ENCODE peak calls at places on chromosome 22, in four cellular contexts. One of them, this sample, is unnamed.

GRCh38 chr22:50469377-50470305 is 5.2 kb downstream of the SBF1 start:
- DNase-seq in bronchial epithelial cell: peak; percentile 78
- DNase-seq in esophagus squamous epithelium: peak; percentile 81
- DNase-seq in stomach: peak; percentile 83
- DNase-seq in this sample: no peak

GRCh38 chr22:32994046-32994827 is 63.9 kb downstream of the SYN3 start:
- DNase-seq in esophagus squamous epithelium: no peak
- DNase-seq in stomach: no peak
- DNase-seq in bronchial epithelial cell: no peak
- DNase-seq in this sample: no peak

GRCh38 chr22:48334971-48335370 is 1492.7 kb downstream of the BRD1 start:
- DNase-seq in stomach: no peak
- DNase-seq in bronchial epithelial cell: no peak
- DNase-seq in esophagus squamous epithelium: no peak
- DNase-seq in this sample: no peak

GRCh38 chr22:27843441-27843840 is 41.9 kb upstream of the MN1 start:
- DNase-seq in stomach: no peak
- DNase-seq in esophagus squamous epithelium: no peak
- DNase-seq in bronchial epithelial cell: no peak
- DNase-seq in this sample: no peak

GRCh38 chr22:47174096-47174495 is 411.6 kb downstream of the TBC1D22A start:
- DNase-seq in esophagus squamous epithelium: no peak
- DNase-seq in bronchial epithelial cell: no peak
- DNase-seq in stomach: no peak
- DNase-seq in this sample: no peak

GRCh38 chr22:44892243-44892642 is 117.6 kb downstream of the PHF21B start:
- DNase-seq in esophagus squamous epithelium: no peak
- DNase-seq in bronchial epithelial cell: no peak
- DNase-seq in stomach: no peak
- DNase-seq in this sample: no peak

GRCh38 chr22:32623943-32624342 is 149.3 kb downstream of the FBXO7 start:
- DNase-seq in esophagus squamous epithelium: no peak
- DNase-seq in stomach: peak; percentile 41
- DNase-seq in bronchial epithelial cell: no peak
- DNase-seq in this sample: peak; percentile 80

GRCh38 chr22:44538518-44539315 is 40.7 kb upstream of the RTL6 start:
- DNase-seq in stomach: no peak
- DNase-seq in bronchial epithelial cell: no peak
- DNase-seq in esophagus squamous epithelium: no peak
- DNase-seq in this sample: no peak

GRCh38 chr22:45263790-45264269 is 20.9 kb upstream of the UPK3A start:
- DNase-seq in esophagus squamous epithelium: no peak
- DNase-seq in bronchial epithelial cell: peak; percentile 80
- DNase-seq in stomach: peak; percentile 78
- DNase-seq in this sample: no peak

GRCh38 chr22:45805413-45805812 is 133.8 kb downstream of the ATXN10 start:
- DNase-seq in stomach: no peak
- DNase-seq in bronchial epithelial cell: peak; percentile 57
- DNase-seq in esophagus squamous epithelium: no peak
- DNase-seq in this sample: no peak

GRCh38 chr22:46750861-46751260 is 11.6 kb upstream of the TBC1D22A start:
- DNase-seq in stomach: peak; percentile 62
- DNase-seq in bronchial epithelial cell: no peak
- DNase-seq in esophagus squamous epithelium: no peak
- DNase-seq in this sample: no peak

GRCh38 chr22:46061431-46062231 is 84.7 kb upstream of the WNT7B start:
- DNase-seq in stomach: peak; percentile 44
- DNase-seq in esophagus squamous epithelium: no peak
- DNase-seq in bronchial epithelial cell: no peak
- DNase-seq in this sample: no peak

GRCh38 chr22:18970948-18971315 is 34.8 kb upstream of the PRODH start:
- DNase-seq in bronchial epithelial cell: no peak
- DNase-seq in stomach: no peak
- DNase-seq in esophagus squamous epithelium: no peak
- DNase-seq in this sample: no peak

GRCh38 chr22:39525658-39525975 is 5.3 kb downstream of the ATF4 start:
- DNase-seq in stomach: no peak
- DNase-seq in bronchial epithelial cell: no peak
- DNase-seq in esophagus squamous epithelium: no peak
- DNase-seq in this sample: no peak

GRCh38 chr22:39524753-39525657 is 4.6 kb downstream of the ATF4 start:
- DNase-seq in esophagus squamous epithelium: no peak
- DNase-seq in bronchial epithelial cell: no peak
- DNase-seq in stomach: no peak
- DNase-seq in this sample: no peak

GRCh38 chr22:39526736-39527171 is 5.8 kb downstream of the RPS19BP1 start:
- DNase-seq in stomach: no peak
- DNase-seq in bronchial epithelial cell: no peak
- DNase-seq in esophagus squamous epithelium: no peak
- DNase-seq in this sample: no peak

GRCh38 chr22:39522567-39523300 is 2.4 kb downstream of the ATF4 start:
- DNase-seq in esophagus squamous epithelium: no peak
- DNase-seq in stomach: peak; percentile 56
- DNase-seq in bronchial epithelial cell: peak; percentile 59
- DNase-seq in this sample: no peak

DNA sequence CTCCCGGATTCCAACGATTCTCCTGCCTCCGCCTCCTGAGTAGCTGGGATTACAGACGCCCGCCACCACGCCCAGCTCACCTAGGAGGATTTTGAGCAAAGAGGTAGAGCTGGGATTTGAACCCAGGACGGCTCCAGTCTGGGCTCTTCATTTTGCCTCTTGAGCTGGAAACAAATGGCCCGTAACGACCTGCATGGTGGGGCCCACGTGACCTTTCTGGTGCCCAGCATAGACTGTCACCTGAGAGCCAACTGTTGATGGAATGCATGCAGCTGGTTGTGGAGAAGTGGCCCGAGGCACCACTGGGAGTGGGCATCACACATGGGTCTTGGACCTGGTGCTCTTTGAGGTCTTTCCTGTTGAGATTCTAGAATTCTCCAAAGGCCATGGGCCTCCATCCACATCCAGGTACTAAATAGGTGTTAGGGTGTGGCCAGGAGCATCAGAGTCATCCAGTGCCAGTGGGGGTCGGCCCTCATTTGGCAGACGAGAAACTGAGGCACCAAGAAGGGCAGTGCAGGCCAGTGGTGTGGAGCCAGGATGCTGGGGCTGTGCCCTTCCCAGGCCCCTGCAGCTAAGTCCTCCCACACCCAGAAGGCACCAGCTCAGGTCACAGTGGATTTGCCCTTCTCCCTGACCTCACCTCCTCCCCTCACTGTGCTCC is 3.9 kb downstream of the ATF4 start:
- DNase-seq in bronchial epithelial cell: no peak
- DNase-seq in stomach: no peak
- DNase-seq in esophagus squamous epithelium: no peak
- DNase-seq in this sample: no peak
- TF ChIP-seq CTCF in bronchial epithelial cell: no peak
- TF ChIP-seq CTCF in stomach: no peak
- TF ChIP-seq CTCF in esophagus squamous epithelium: no peak
- TF ChIP-seq CTCF in this sample: no peak

GRCh38 chr22:26334232-26334631 is 94.8 kb upstream of the ASPHD2 start:
- DNase-seq in stomach: no peak
- DNase-seq in esophagus squamous epithelium: no peak
- DNase-seq in bronchial epithelial cell: no peak
- DNase-seq in this sample: no peak

GRCh38 chr22:26330971-26331625 is 98.0 kb upstream of the ASPHD2 start:
- DNase-seq in stomach: peak; percentile 44
- DNase-seq in esophagus squamous epithelium: no peak
- DNase-seq in bronchial epithelial cell: peak; percentile 59
- DNase-seq in this sample: no peak

GRCh38 chr22:26328221-26328620 is 100.8 kb upstream of the ASPHD2 start:
- DNase-seq in stomach: no peak
- DNase-seq in bronchial epithelial cell: no peak
- DNase-seq in esophagus squamous epithelium: no peak
- DNase-seq in this sample: no peak

GRCh38 chr22:26336773-26337172 is 92.3 kb upstream of the ASPHD2 start:
- DNase-seq in esophagus squamous epithelium: no peak
- DNase-seq in stomach: no peak
- DNase-seq in bronchial epithelial cell: no peak
- DNase-seq in this sample: no peak

GRCh38 chr22:26333088-26333800 is 95.8 kb upstream of the ASPHD2 start:
- DNase-seq in esophagus squamous epithelium: no peak
- DNase-seq in bronchial epithelial cell: no peak
- DNase-seq in stomach: no peak
- DNase-seq in this sample: no peak
- H3K4me3 ChIP-seq in esophagus squamous epithelium: no peak overlapping the region
- H3K4me3 ChIP-seq in bronchial epithelial cell: no peak overlapping the region
- H3K4me3 ChIP-seq in stomach: no peak overlapping the region
- H3K4me3 ChIP-seq in this sample: no peak overlapping the region

GRCh38 chr22:21686634-21687393 is 21.0 kb downstream of the PPIL2 start:
- DNase-seq in bronchial epithelial cell: no peak
- DNase-seq in stomach: no peak
- DNase-seq in esophagus squamous epithelium: no peak
- DNase-seq in this sample: no peak
- H3K36me3 ChIP-seq in bronchial epithelial cell: peaks cover 33% of the 10 kb centered on the region
- H3K36me3 ChIP-seq in stomach: peaks cover 56% of the 10 kb centered on the region
- H3K36me3 ChIP-seq in esophagus squamous epithelium: peaks cover 45% of the 10 kb centered on the region
- H3K36me3 ChIP-seq in this sample: peaks cover 43% of the 10 kb centered on the region

GRCh38 chr22:25334091-25334490 is 114.7 kb downstream of the CRYBB2 start:
- DNase-seq in stomach: peak; percentile 72
- DNase-seq in esophagus squamous epithelium: no peak
- DNase-seq in bronchial epithelial cell: peak; percentile 13
- DNase-seq in this sample: no peak
- TF ChIP-seq CTCF in stomach: no peak
- TF ChIP-seq CTCF in esophagus squamous epithelium: peak; percentile 22
- TF ChIP-seq CTCF in bronchial epithelial cell: peak; percentile 60
- TF ChIP-seq CTCF in this sample: peak; percentile 35

GRCh38 chr22:39106326-39106725 is 9.3 kb downstream of the APOBEC3H start:
- DNase-seq in bronchial epithelial cell: no peak
- DNase-seq in stomach: no peak
- DNase-seq in esophagus squamous epithelium: no peak
- DNase-seq in this sample: no peak
- H3K4me3 ChIP-seq in bronchial epithelial cell: no peak overlapping the region
- H3K4me3 ChIP-seq in stomach: no peak overlapping the region
- H3K4me3 ChIP-seq in esophagus squamous epithelium: no peak overlapping the region
- H3K4me3 ChIP-seq in this sample: no peak overlapping the region

GRCh38 chr22:40263191-40263590 is 83.1 kb upstream of the ADSL start:
- DNase-seq in esophagus squamous epithelium: no peak
- DNase-seq in stomach: peak; percentile 46
- DNase-seq in bronchial epithelial cell: no peak
- DNase-seq in this sample: no peak

GRCh38 chr22:40261783-40262182 is 84.1 kb downstream of the TNRC6B start:
- DNase-seq in bronchial epithelial cell: no peak
- DNase-seq in stomach: no peak
- DNase-seq in esophagus squamous epithelium: no peak
- DNase-seq in this sample: no peak

GRCh38 chr22:40270748-40271373 is 75.4 kb upstream of the ADSL start:
- DNase-seq in bronchial epithelial cell: no peak
- DNase-seq in esophagus squamous epithelium: no peak
- DNase-seq in stomach: no peak
- DNase-seq in this sample: no peak

GRCh38 chr22:40270031-40270430 is 76.3 kb upstream of the ADSL start:
- DNase-seq in stomach: no peak
- DNase-seq in esophagus squamous epithelium: no peak
- DNase-seq in bronchial epithelial cell: no peak
- DNase-seq in this sample: no peak

GRCh38 chr22:40265783-40266182 is 80.5 kb upstream of the ADSL start:
- DNase-seq in stomach: no peak
- DNase-seq in esophagus squamous epithelium: no peak
- DNase-seq in bronchial epithelial cell: peak; percentile 7
- DNase-seq in this sample: no peak
- H3K36me3 ChIP-seq in stomach: peaks cover 14% of the 10 kb centered on the region
- H3K36me3 ChIP-seq in esophagus squamous epithelium: no peaks in the 10 kb centered on the region
- H3K36me3 ChIP-seq in bronchial epithelial cell: peaks cover 7% of the 10 kb centered on the region
- H3K36me3 ChIP-seq in this sample: peaks cover 13% of the 10 kb centered on the region

DNA sequence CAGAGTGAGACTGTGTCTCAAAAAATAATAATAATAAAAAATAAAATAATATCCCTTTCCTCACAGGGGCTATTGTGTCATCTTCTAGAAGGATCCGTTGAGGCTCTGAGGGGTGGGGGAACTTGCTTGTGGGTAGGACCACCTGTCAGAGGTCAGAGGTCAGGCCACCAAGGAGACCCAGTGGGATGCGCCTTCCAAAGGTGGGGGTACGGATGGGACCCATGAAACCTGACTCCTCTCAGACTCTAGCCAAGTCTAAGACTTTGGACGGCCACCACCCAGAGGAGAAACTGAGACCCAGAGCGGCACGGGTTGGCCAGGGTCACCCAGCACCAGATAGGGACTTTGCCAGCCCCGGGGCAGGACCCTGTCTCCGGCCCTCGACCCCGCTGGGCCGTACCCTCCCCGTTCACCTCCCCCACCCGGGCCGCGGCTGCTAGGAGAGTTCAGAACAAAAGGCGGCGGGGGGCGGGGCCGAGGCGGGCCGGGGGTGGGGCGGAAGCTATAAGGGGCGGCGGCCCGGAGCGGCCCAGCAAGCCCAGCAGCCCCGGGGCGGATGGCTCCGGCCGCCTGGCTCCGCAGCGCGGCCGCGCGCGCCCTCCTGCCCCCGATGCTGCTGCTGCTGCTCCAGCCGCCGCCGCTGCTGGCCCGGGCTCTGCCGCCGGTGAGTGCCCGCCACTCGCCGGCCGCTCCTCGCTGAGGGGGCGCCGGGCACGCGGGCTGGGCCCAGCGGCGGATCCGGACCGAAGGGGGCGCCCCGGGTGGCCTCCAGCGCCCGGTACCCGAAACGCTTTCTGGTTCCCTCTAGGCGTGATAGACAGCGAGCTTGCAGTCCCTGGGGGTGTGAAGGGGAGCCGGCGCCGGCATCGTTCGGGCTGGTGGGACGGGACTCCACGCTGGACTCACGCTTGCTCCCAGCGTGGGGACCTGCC is at the start of gene MMP11:
- DNase-seq in esophagus squamous epithelium: no peak
- DNase-seq in stomach: peak; percentile 67
- DNase-seq in bronchial epithelial cell: no peak
- DNase-seq in this sample: no peak
- TF ChIP-seq CTCF in esophagus squamous epithelium: no peak
- TF ChIP-seq CTCF in stomach: no peak
- TF ChIP-seq CTCF in bronchial epithelial cell: no peak
- TF ChIP-seq CTCF in this sample: no peak

DNA sequence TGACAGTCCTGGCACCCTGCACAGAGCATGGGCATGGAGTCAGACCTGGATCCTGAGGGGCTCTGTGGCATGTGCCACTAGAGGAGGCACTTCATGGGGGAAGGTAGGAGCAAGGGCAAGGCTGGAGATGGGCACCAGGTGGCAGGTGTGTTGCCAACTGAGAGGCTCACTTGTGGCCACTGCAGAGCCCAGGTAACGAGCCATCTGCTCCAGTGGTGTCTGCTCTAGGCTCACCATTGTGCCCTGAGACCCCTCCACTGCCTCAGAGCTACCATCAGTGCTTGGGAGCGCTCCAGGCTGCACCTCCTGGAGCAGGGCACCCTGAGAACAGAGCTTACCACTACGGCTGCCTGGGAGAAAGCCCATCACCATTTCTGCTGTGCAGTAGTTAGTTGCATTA is 1.3 kb upstream of the ZDHHC8 start:
- DNase-seq in bronchial epithelial cell: peak; percentile 15
- DNase-seq in esophagus squamous epithelium: no peak
- DNase-seq in stomach: no peak
- DNase-seq in this sample: no peak
- H3K4me3 ChIP-seq in bronchial epithelial cell: no peak overlapping the region
- H3K4me3 ChIP-seq in esophagus squamous epithelium: no peak overlapping the region
- H3K4me3 ChIP-seq in stomach: no peak overlapping the region
- H3K4me3 ChIP-seq in this sample: no peak overlapping the region

GRCh38 chr22:23704829-23705228 is 14.0 kb downstream of the RGL4 start:
- DNase-seq in bronchial epithelial cell: no peak
- DNase-seq in stomach: no peak
- DNase-seq in esophagus squamous epithelium: no peak
- DNase-seq in this sample: no peak
- H3K36me3 ChIP-seq in bronchial epithelial cell: peaks cover 3% of the 10 kb centered on the region
- H3K36me3 ChIP-seq in stomach: peaks cover 47% of the 10 kb centered on the region
- H3K36me3 ChIP-seq in esophagus squamous epithelium: peaks cover 13% of the 10 kb centered on the region
- H3K36me3 ChIP-seq in this sample: peaks cover 7% of the 10 kb centered on the region

This sample was measured in BJ.